ENCODE peak calls at places on chromosome 22, in nine cellular contexts. S is fibroblast of lung, G is fibroblast of pulmonary artery, P is endodermal cell, U is HCT116, N is cardiac fibroblast, A is lower leg skin, Q is astrocyte of the spinal cord, Z is tibial nerve. L is an unnamed sample.

GRCh38 chr22:50399751-50400331 is 56.7 kb downstream of the PPP6R2 start:
- DNase-seq in S (no peak), G (peak), P (peak), U (peak), N (peak), A (no peak), Q (no peak), Z (no peak), L (no peak)

GRCh38 chr22:42651134-42651533 is 1.9 kb upstream of the CYB5R3 start:
- DNase-seq in S (no peak), G (no peak), P (no peak), U (no peak), N (no peak), A (no peak), Q (peak), Z (no peak), L (no peak)

GRCh38 chr22:28600546-28601143 is 79.0 kb downstream of the TTC28 start:
- DNase-seq in S (peak), G (peak), P (no peak), U (peak), N (peak), A (no peak), Q (peak), Z (no peak), L (no peak)

GRCh38 chr22:36991220-36991619 is 28.0 kb downstream of the TST start:
- DNase-seq in S (no peak), G (no peak), P (peak), U (no peak), N (no peak), A (no peak), Q (no peak), Z (no peak), L (no peak)

GRCh38 chr22:43467571-43467970 is 55.8 kb downstream of the MPPED1 start:
- DNase-seq in S (no peak), G (no peak), P (no peak), U (no peak), N (no peak), A (no peak), Q (no peak), Z (no peak), L (no peak)

GRCh38 chr22:36325163-36326031 is 62.4 kb downstream of the MYH9 start:
- DNase-seq in S (peak), G (peak), P (no peak), U (no peak), N (peak), A (peak), Q (peak), Z (no peak), L (no peak)

GRCh38 chr22:29254283-29254653 is 13.5 kb downstream of the RHBDD3 start:
- DNase-seq in S (no peak), G (no peak), P (no peak), U (no peak), N (no peak), A (no peak), Q (no peak), Z (no peak), L (no peak)

GRCh38 chr22:18067121-18067520 is 10.7 kb upstream of the PEX26 start:
- DNase-seq in S (no peak), G (no peak), P (no peak), U (no peak), N (no peak), A (no peak), Q (no peak), Z (no peak), L (no peak)

GRCh38 chr22:49768961-49769690 is 58.5 kb downstream of the BRD1 start:
- DNase-seq in S (peak), G (peak), P (no peak), U (no peak), N (peak), A (no peak), Q (no peak), Z (no peak), L (no peak)

GRCh38 chr22:50605349-50606074 is 4.9 kb downstream of the MAPK8IP2 start:
- DNase-seq in S (no peak), G (no peak), P (no peak), U (no peak), N (no peak), A (no peak), Q (no peak), Z (no peak), L (no peak)

GRCh38 chr22:42371112-42371900 is 60.9 kb downstream of the NFAM1 start:
- DNase-seq in S (no peak), G (no peak), P (no peak), U (no peak), N (no peak), A (no peak), Q (no peak), Z (no peak), L (no peak)

GRCh38 chr22:21933413-21933812 is 19.2 kb downstream of the PPM1F start:
- DNase-seq in S (no peak), G (no peak), P (no peak), U (no peak), N (no peak), A (no peak), Q (no peak), Z (no peak), L (no peak)

GRCh38 chr22:32775957-32776356 is 25.5 kb upstream of the TIMP3 start:
- DNase-seq in S (no peak), G (no peak), P (peak), U (no peak), N (no peak), A (no peak), Q (no peak), Z (no peak), L (no peak)
- TF ChIP-seq CTCF in S (peak), G (peak), P (peak), U (peak), N (peak), A (no peak), Q (peak), Z (no peak), L (no peak)

DNA sequence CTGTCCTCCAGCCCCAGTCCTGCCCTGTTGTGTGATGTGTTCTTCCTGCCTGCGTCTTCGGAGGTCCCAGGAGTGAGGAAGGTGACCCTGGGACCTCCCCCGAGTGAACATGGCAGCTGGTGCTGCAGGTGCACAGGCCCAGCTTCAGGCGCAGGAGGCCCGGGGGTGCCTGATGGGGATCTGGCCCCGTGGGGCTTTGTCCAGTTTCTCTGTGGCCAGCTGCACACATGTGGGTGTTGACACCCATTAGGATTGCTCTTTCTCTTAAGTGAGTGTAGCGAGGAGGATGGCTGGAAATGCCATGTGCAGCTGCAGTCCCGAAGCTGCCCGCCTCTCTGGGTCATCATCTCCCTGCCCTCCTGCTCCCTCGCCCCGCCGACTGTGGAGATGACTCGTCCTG is 1279.7 kb downstream of the BRD1 start:
- DNase-seq in S (no peak), G (no peak), P (no peak), U (no peak), N (no peak), A (no peak), Q (no peak), Z (no peak), L (no peak)
- TF ChIP-seq CTCF in S (no peak), G (no peak), P (no peak), U (no peak), N (no peak), A (no peak), Q (no peak), Z (no peak), L (no peak)

DNA sequence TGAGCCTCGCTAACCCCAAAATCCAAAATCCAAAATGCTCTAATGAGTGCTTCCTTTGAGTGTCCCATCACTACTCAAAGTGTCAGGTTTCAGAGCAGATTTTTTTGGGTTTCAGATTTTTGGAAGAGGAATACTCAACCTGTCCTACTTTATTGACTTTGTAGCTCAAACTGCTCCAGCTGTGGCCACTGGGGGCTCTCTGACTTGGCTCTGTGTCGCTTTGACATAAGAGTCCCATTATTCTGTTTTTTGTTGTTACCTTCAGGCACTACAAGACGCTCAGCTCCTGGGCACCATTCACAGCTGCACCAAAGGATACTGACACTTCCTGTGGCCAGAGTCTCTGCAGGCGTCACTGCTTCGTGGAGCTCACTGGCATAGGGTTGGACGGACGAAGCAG is 41.1 kb downstream of the PHF21B start:
- DNase-seq in S (no peak), G (no peak), P (peak), U (no peak), N (no peak), A (no peak), Q (no peak), Z (no peak), L (no peak)
- TF ChIP-seq CTCF in S (no peak), G (no peak), P (peak), U (peak), N (no peak), A (no peak), Q (peak), Z (no peak), L (no peak)

GRCh38 chr22:19085233-19086043 is 36.8 kb downstream of the DGCR2 start:
- DNase-seq in S (peak), G (peak), P (peak), U (no peak), N (peak), A (no peak), Q (peak), Z (no peak), L (no peak)
- TF ChIP-seq CTCF in S (peak), G (peak), P (peak), U (peak), N (peak), A (no peak), Q (peak), Z (no peak), L (no peak)

GRCh38 chr22:39559456-39560105 is 11.0 kb upstream of the CACNA1I start:
- DNase-seq in S (no peak), G (no peak), P (peak), U (no peak), N (peak), A (no peak), Q (no peak), Z (no peak), L (no peak)

GRCh38 chr22:39558950-39559349 is 11.6 kb upstream of the CACNA1I start:
- DNase-seq in S (no peak), G (no peak), P (no peak), U (no peak), N (no peak), A (no peak), Q (no peak), Z (no peak), L (no peak)

GRCh38 chr22:39560127-39560526 is 10.4 kb upstream of the CACNA1I start:
- DNase-seq in S (no peak), G (no peak), P (no peak), U (no peak), N (no peak), A (no peak), Q (no peak), Z (no peak), L (no peak)

GRCh38 chr22:39558254-39558727 is 12.3 kb upstream of the CACNA1I start:
- DNase-seq in S (no peak), G (no peak), P (peak), U (no peak), N (no peak), A (no peak), Q (no peak), Z (no peak), L (no peak)

DNA sequence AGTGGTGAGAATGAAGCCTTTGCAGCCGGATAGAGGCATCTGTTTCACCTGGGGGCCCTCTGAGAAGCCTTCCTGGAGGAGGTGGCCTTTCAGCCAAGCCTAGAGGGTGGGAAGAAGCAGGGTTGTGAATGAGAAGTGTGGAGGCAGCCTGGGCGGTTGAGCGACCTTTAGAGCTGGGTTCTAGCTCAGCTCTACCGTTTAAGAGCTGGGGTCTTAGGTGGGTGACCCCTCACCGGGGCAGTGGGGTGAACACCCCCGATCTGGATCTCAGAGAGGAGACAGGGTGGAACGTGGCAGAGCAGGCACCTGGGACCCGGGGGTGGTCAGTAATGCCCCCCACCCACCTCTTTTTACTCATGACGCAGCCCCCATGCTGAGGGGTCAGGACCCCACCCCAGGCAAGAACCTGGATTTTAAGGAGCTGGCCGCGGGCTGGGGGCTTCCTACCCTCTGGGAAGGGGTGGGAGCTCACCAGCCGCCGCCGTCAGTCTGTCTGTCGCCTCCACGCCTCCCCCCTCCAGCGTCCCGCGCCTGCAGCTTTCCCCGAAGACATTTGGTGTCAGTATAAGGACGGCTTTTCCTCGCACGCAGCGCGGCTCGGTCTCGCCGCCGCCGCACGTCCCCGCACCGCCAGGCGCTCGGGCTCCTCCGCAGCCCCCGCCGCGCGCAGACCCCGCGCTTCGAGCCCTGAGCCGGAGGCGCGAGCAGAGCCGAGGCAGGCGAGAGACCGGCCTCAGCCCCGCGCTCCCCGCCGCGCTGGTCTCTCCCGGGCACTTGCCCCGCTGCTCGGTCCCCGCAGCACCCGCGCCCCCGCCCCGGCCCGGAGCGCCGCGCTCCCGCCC is 13.4 kb upstream of the CACNA1I start:
- DNase-seq in S (peak), G (no peak), P (peak), U (no peak), N (peak), A (no peak), Q (no peak), Z (no peak), L (no peak)
- TF ChIP-seq CTCF in S (peak), G (no peak), P (no peak), U (no peak), N (no peak), A (no peak), Q (peak), Z (peak), L (no peak)

GRCh38 chr22:31150615-31151014 is 9.4 kb upstream of the RNF185 start:
- DNase-seq in S (no peak), G (no peak), P (no peak), U (no peak), N (no peak), A (no peak), Q (no peak), Z (no peak), L (no peak)
- TF ChIP-seq CTCF in S (peak), G (peak), P (peak), U (peak), N (peak), A (no peak), Q (peak), Z (no peak), L (no peak)

GRCh38 chr22:45996241-45997076 is 19.5 kb upstream of the WNT7B start:
- DNase-seq in S (no peak), G (peak), P (no peak), U (no peak), N (peak), A (no peak), Q (peak), Z (no peak), L (no peak)
- TF ChIP-seq CTCF in S (no peak), G (no peak), P (no peak), U (no peak), N (no peak), A (no peak), Q (no peak), Z (peak), L (no peak)

DNA sequence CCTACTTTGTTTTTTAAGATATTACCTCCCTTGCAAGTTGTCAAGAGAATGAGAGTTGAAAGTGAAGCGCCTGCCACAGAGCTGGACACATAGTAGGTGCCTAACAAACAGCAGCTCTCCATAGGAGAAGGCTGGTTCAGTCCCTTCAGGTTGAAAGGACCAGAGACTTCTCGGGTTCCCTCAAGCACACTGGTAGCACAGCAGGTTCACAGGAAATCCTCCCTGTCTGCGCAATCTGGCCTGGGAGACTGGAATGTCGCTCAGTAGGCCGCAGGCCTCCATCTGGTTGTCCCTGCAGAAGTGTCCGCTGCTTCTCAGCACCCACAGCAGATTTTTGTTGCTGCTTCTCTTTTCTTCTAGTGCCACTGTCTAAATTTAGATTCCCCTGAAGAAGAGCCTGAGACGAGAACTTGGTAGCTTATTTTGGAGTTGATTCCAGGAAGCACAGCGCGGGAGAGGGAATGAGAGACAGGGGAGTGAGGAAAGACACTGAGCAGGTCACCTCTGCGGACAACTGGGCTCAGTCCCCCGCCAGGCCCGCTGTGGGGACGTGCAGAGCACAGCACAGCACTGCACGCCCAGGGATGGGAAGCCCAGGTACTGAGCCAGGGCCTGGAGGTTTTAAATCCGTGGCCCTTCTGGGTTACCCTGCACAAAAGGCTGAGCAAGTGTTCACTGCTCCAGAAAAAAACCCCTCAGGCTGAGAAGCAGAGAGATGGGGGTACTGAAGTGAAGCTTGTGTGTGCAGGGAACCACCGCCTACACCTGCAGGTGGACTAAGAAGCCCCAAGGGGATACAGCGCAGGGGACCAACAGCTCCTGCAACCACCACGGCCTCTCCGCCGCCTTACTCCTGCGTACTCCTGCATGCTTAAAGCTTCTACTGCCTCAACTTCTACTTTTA is 31.6 kb downstream of the RBX1 start:
- DNase-seq in S (no peak), G (no peak), P (no peak), U (no peak), N (no peak), A (no peak), Q (no peak), Z (no peak), L (no peak)
- TF ChIP-seq CTCF in S (no peak), G (no peak), P (no peak), U (no peak), N (no peak), A (no peak), Q (no peak), Z (no peak), L (no peak)

L was measured in omental fat pad.